ENCODE peak calls at places on chromosome X, in eight cellular contexts. A is CD4-positive, CD25-positive, alpha-beta regulatory T cell; R is foreskin melanocyte; V is fibroblast of the aortic adventitia; F is heart right ventricle; I is H54; C is AG08396; J is stimulated activated CD4-positive, alpha-beta T cell treated with anti-CD3 and anti-CD28 coated beads, TNF-alpha, amount 100 ng/mL, for 4 hours. Q is an unnamed sample.

GRCh38 chrX:44698328-44698727 is 145.5 kb upstream of the DUSP21 start:
- DNase-seq in A (no peak), R (no peak), V (no peak), F (no peak), I (no peak), C (no peak), J (no peak), Q (no peak)

GRCh38 chrX:103360092-103360491 is 3.8 kb downstream of the TCEAL9 start:
- DNase-seq in A (no peak), R (no peak), V (peak), F (no peak), I (no peak), C (no peak), J (no peak), Q (no peak)

GRCh38 chrX:75365243-75365975 is 91.5 kb downstream of the UPRT start:
- DNase-seq in A (no peak), R (no peak), V (no peak), F (no peak), I (no peak), C (no peak), J (no peak), Q (no peak)

GRCh38 chrX:16836371-16836770 is 33.8 kb downstream of the RBBP7 start:
- DNase-seq in A (no peak), R (no peak), V (no peak), F (no peak), I (no peak), C (no peak), J (no peak), Q (peak)

GRCh38 chrX:20267924-20268701 is 1.4 kb upstream of the RPS6KA3 start:
- DNase-seq in A (no peak), R (no peak), V (peak), F (peak), I (no peak), C (no peak), J (no peak), Q (no peak)

GRCh38 chrX:123219916-123220315 is 35.8 kb downstream of the GRIA3 start:
- DNase-seq in A (no peak), R (no peak), V (no peak), F (peak), I (no peak), C (no peak), J (no peak), Q (peak)

GRCh38 chrX:23661671-23662070 is 5.6 kb upstream of the PRDX4 start:
- DNase-seq in A (no peak), R (no peak), V (peak), F (no peak), I (no peak), C (no peak), J (no peak), Q (no peak)

GRCh38 chrX:35416783-35417182 is 381.4 kb upstream of the MAGEB16 start:
- DNase-seq in A (no peak), R (no peak), V (no peak), F (no peak), I (no peak), C (no peak), J (no peak), Q (no peak)

GRCh38 chrX:48541140-48541814 is 1.8 kb downstream of the TBC1D25 start:
- DNase-seq in A (no peak), R (no peak), V (no peak), F (no peak), I (no peak), C (no peak), J (no peak), Q (no peak)

GRCh38 chrX:13742397-13743176 is 8.0 kb downstream of the OFD1 start:
- DNase-seq in A (peak), R (no peak), V (no peak), F (no peak), I (no peak), C (no peak), J (no peak), Q (peak)

GRCh38 chrX:152927858-152928760 is 30.2 kb downstream of the ZNF185 start:
- DNase-seq in A (no peak), R (peak), V (no peak), F (no peak), I (no peak), C (no peak), J (no peak), Q (no peak)

GRCh38 chrX:132483951-132484350 is 4.9 kb downstream of the MBNL3 start:
- DNase-seq in A (no peak), R (no peak), V (no peak), F (no peak), I (no peak), C (no peak), J (no peak), Q (no peak)

GRCh38 chrX:154541896-154542722 is 4.5 kb downstream of the G6PD start:
- DNase-seq in A (no peak), R (peak), V (peak), F (peak), I (peak), C (peak), J (peak), Q (peak)

GRCh38 chrX:130393451-130394074 is 8.1 kb upstream of the GPR119 start:
- DNase-seq in A (no peak), R (peak), V (peak), F (peak), I (peak), C (peak), J (no peak), Q (peak)

GRCh38 chrX:65635371-65635770 is 32.1 kb upstream of the MSN start:
- DNase-seq in A (no peak), R (no peak), V (peak), F (no peak), I (no peak), C (peak), J (no peak), Q (no peak)

GRCh38 chrX:154490021-154490413 is 412 bp downstream of the SLC10A3 start:
- DNase-seq in A (no peak), R (no peak), V (peak), F (peak), I (no peak), C (peak), J (no peak), Q (peak)

GRCh38 chrX:108735087-108735679 is 1.2 kb downstream of the IRS4 start:
- DNase-seq in A (no peak), R (no peak), V (no peak), F (no peak), I (no peak), C (no peak), J (no peak), Q (no peak)

GRCh38 chrX:41759817-41760216 is 35.8 kb downstream of the GPR82 start:
- DNase-seq in A (no peak), R (no peak), V (peak), F (no peak), I (no peak), C (peak), J (no peak), Q (peak)

GRCh38 chrX:70960728-70961127 is 29.8 kb upstream of the SLC7A3 start:
- DNase-seq in A (no peak), R (no peak), V (peak), F (no peak), I (no peak), C (no peak), J (no peak), Q (peak)

GRCh38 chrX:69103539-69103938 is 61.7 kb downstream of the PJA1 start:
- DNase-seq in A (no peak), R (no peak), V (no peak), F (no peak), I (no peak), C (no peak), J (no peak), Q (no peak)

GRCh38 chrX:130097507-130098201 is 12.6 kb downstream of the ELF4 start:
- DNase-seq in A (peak), R (no peak), V (no peak), F (peak), I (no peak), C (no peak), J (no peak), Q (no peak)

GRCh38 chrX:519741-520140 is 110.8 kb upstream of the SHOX start:
- DNase-seq in A (no peak), R (no peak), V (no peak), F (no peak), I (no peak), C (no peak), J (no peak), Q (no peak)

GRCh38 chrX:11470231-11470630 is 177.0 kb downstream of the AMELX start:
- DNase-seq in A (no peak), R (no peak), V (peak), F (no peak), I (no peak), C (peak), J (no peak), Q (peak)

GRCh38 chrX:68897118-68897517 is 68.3 kb downstream of the EFNB1 start:
- DNase-seq in A (no peak), R (no peak), V (no peak), F (no peak), I (no peak), C (no peak), J (no peak), Q (no peak)

GRCh38 chrX:153874366-153875125 is 11.4 kb downstream of the L1CAM start:
- DNase-seq in A (no peak), R (no peak), V (no peak), F (no peak), I (no peak), C (no peak), J (no peak), Q (peak)

GRCh38 chrX:108312938-108313337 is 125.3 kb downstream of the COL4A6 start:
- DNase-seq in A (no peak), R (no peak), V (peak), F (peak), I (peak), C (peak), J (no peak), Q (peak)

GRCh38 chrX:10477525-10477924 is 142.9 kb downstream of the MID1 start:
- DNase-seq in A (no peak), R (no peak), V (peak), F (no peak), I (no peak), C (no peak), J (no peak), Q (no peak)